ENCODE peak calls at places on chromosomes 13 and 19, in six cellular contexts. One of them, this sample, is unnamed.
A peak's percentile ranks its signal among the peaks of the same experiment; 100 is the strongest.

GRCh38 chr19:7943444-7944176 is at the start of gene TIMM44:
- DNase-seq in A549: peak; percentile 98
- DNase-seq in BE2C: peak; percentile 99
- DNase-seq in CD4-positive, CD25-positive, alpha-beta regulatory T cell: peak; percentile 100
- DNase-seq in right cardiac atrium: peak; percentile 99
- DNase-seq in endodermal cell: peak; percentile 99
- DNase-seq in this sample: peak; percentile 100

GRCh38 chr19:48637948-48638830 is 1.0 kb upstream of the DBP start:
- DNase-seq in right cardiac atrium: peak; percentile 91
- DNase-seq in A549: peak; percentile 98
- DNase-seq in BE2C: peak; percentile 83
- DNase-seq in endodermal cell: peak; percentile 96
- DNase-seq in CD4-positive, CD25-positive, alpha-beta regulatory T cell: peak; percentile 96
- DNase-seq in this sample: peak; percentile 76

GRCh38 chr19:19562665-19563347 is 24.7 kb downstream of the CILP2 start:
- DNase-seq in BE2C: no peak
- DNase-seq in A549: no peak
- DNase-seq in right cardiac atrium: no peak
- DNase-seq in endodermal cell: peak; percentile 69
- DNase-seq in CD4-positive, CD25-positive, alpha-beta regulatory T cell: peak; percentile 59
- DNase-seq in this sample: no peak

GRCh38 chr13:100394005-100394695 is 194.4 kb downstream of the GGACT start:
- DNase-seq in BE2C: no peak
- DNase-seq in A549: peak; percentile 9
- DNase-seq in endodermal cell: no peak
- DNase-seq in CD4-positive, CD25-positive, alpha-beta regulatory T cell: peak; percentile 73
- DNase-seq in right cardiac atrium: no peak
- DNase-seq in this sample: no peak

GRCh38 chr13:21879263-21879914 is 208.5 kb downstream of the FGF9 start:
- DNase-seq in right cardiac atrium: no peak
- DNase-seq in CD4-positive, CD25-positive, alpha-beta regulatory T cell: peak; percentile 1
- DNase-seq in A549: peak; percentile 4
- DNase-seq in endodermal cell: no peak
- DNase-seq in BE2C: no peak
- DNase-seq in this sample: no peak

GRCh38 chr13:108816381-108816780 is 187.0 kb downstream of the MYO16 start:
- DNase-seq in BE2C: no peak
- DNase-seq in endodermal cell: no peak
- DNase-seq in right cardiac atrium: no peak
- DNase-seq in CD4-positive, CD25-positive, alpha-beta regulatory T cell: no peak
- DNase-seq in A549: no peak
- DNase-seq in this sample: no peak

GRCh38 chr19:44512326-44513298 is 12.3 kb upstream of the ZNF180 start:
- DNase-seq in BE2C: peak; percentile 49
- DNase-seq in CD4-positive, CD25-positive, alpha-beta regulatory T cell: no peak
- DNase-seq in endodermal cell: peak; percentile 94
- DNase-seq in A549: peak; percentile 79
- DNase-seq in right cardiac atrium: peak; percentile 56
- DNase-seq in this sample: peak; percentile 61

GRCh38 chr19:8488351-8488750 is 14.1 kb downstream of the PRAM1 start:
- DNase-seq in CD4-positive, CD25-positive, alpha-beta regulatory T cell: no peak
- DNase-seq in A549: no peak
- DNase-seq in right cardiac atrium: no peak
- DNase-seq in endodermal cell: no peak
- DNase-seq in BE2C: no peak
- DNase-seq in this sample: no peak

GRCh38 chr13:21229241-21230024 is 53.0 kb downstream of the MRPL57 start:
- DNase-seq in A549: no peak
- DNase-seq in right cardiac atrium: no peak
- DNase-seq in CD4-positive, CD25-positive, alpha-beta regulatory T cell: no peak
- DNase-seq in endodermal cell: no peak
- DNase-seq in BE2C: no peak
- DNase-seq in this sample: no peak

GRCh38 chr13:33191425-33192221 is 93.9 kb downstream of the STARD13 start:
- DNase-seq in A549: no peak
- DNase-seq in BE2C: peak; percentile 70
- DNase-seq in endodermal cell: no peak
- DNase-seq in right cardiac atrium: no peak
- DNase-seq in CD4-positive, CD25-positive, alpha-beta regulatory T cell: no peak
- DNase-seq in this sample: no peak

GRCh38 chr19:14507704-14508246 is 10.4 kb downstream of the DNAJB1 start:
- DNase-seq in right cardiac atrium: peak; percentile 36
- DNase-seq in A549: peak; percentile 89
- DNase-seq in endodermal cell: no peak
- DNase-seq in BE2C: no peak
- DNase-seq in CD4-positive, CD25-positive, alpha-beta regulatory T cell: no peak
- DNase-seq in this sample: peak; percentile 65

GRCh38 chr13:38763446-38764381 is 76.8 kb downstream of the FREM2 start:
- DNase-seq in A549: peak; percentile 13
- DNase-seq in right cardiac atrium: no peak
- DNase-seq in endodermal cell: peak; percentile 70
- DNase-seq in BE2C: peak; percentile 22
- DNase-seq in CD4-positive, CD25-positive, alpha-beta regulatory T cell: peak; percentile 1
- DNase-seq in this sample: peak; percentile 23

GRCh38 chr13:94415484-94415883 is 64.0 kb downstream of the DCT start:
- DNase-seq in BE2C: no peak
- DNase-seq in right cardiac atrium: no peak
- DNase-seq in A549: no peak
- DNase-seq in endodermal cell: no peak
- DNase-seq in CD4-positive, CD25-positive, alpha-beta regulatory T cell: no peak
- DNase-seq in this sample: no peak

GRCh38 chr13:51681037-51681678 is 96.9 kb downstream of the WDFY2 start:
- DNase-seq in CD4-positive, CD25-positive, alpha-beta regulatory T cell: peak; percentile 26
- DNase-seq in right cardiac atrium: no peak
- DNase-seq in endodermal cell: no peak
- DNase-seq in A549: peak; percentile 51
- DNase-seq in BE2C: no peak
- DNase-seq in this sample: peak; percentile 83

GRCh38 chr13:104823709-104824108 is 1711.8 kb downstream of the EFNB2 start:
- DNase-seq in BE2C: no peak
- DNase-seq in CD4-positive, CD25-positive, alpha-beta regulatory T cell: no peak
- DNase-seq in A549: no peak
- DNase-seq in right cardiac atrium: no peak
- DNase-seq in endodermal cell: no peak
- DNase-seq in this sample: no peak

GRCh38 chr13:114313061-114313860 is 1.0 kb upstream of the CHAMP1 start:
- DNase-seq in endodermal cell: no peak
- DNase-seq in CD4-positive, CD25-positive, alpha-beta regulatory T cell: peak; percentile 59
- DNase-seq in A549: peak; percentile 11
- DNase-seq in right cardiac atrium: peak; percentile 47
- DNase-seq in BE2C: no peak
- DNase-seq in this sample: no peak

GRCh38 chr13:28077231-28077630 is 23.1 kb downstream of the FLT3 start:
- DNase-seq in CD4-positive, CD25-positive, alpha-beta regulatory T cell: no peak
- DNase-seq in A549: no peak
- DNase-seq in endodermal cell: no peak
- DNase-seq in BE2C: no peak
- DNase-seq in right cardiac atrium: no peak
- DNase-seq in this sample: no peak

GRCh38 chr19:17183858-17184271 is 31.3 kb upstream of the USE1 start:
- DNase-seq in CD4-positive, CD25-positive, alpha-beta regulatory T cell: peak; percentile 58
- DNase-seq in right cardiac atrium: no peak
- DNase-seq in BE2C: no peak
- DNase-seq in endodermal cell: no peak
- DNase-seq in A549: no peak
- DNase-seq in this sample: no peak

GRCh38 chr19:364496-365287 is 20.1 kb upstream of the MIER2 start:
- DNase-seq in right cardiac atrium: peak; percentile 18
- DNase-seq in BE2C: no peak
- DNase-seq in A549: no peak
- DNase-seq in CD4-positive, CD25-positive, alpha-beta regulatory T cell: no peak
- DNase-seq in endodermal cell: peak; percentile 26
- DNase-seq in this sample: no peak

GRCh38 chr19:7494416-7495098 is 5.7 kb upstream of the PEX11G start:
- DNase-seq in endodermal cell: no peak
- DNase-seq in right cardiac atrium: peak; percentile 89
- DNase-seq in BE2C: no peak
- DNase-seq in A549: no peak
- DNase-seq in CD4-positive, CD25-positive, alpha-beta regulatory T cell: no peak
- DNase-seq in this sample: peak; percentile 85

GRCh38 chr13:26999499-26999898 is 172.1 kb downstream of the USP12 start:
- DNase-seq in endodermal cell: no peak
- DNase-seq in BE2C: no peak
- DNase-seq in right cardiac atrium: no peak
- DNase-seq in A549: no peak
- DNase-seq in CD4-positive, CD25-positive, alpha-beta regulatory T cell: no peak
- DNase-seq in this sample: no peak

GRCh38 chr13:46544208-46544607 is 8.8 kb upstream of the LRCH1 start:
- DNase-seq in BE2C: no peak
- DNase-seq in CD4-positive, CD25-positive, alpha-beta regulatory T cell: no peak
- DNase-seq in A549: no peak
- DNase-seq in endodermal cell: no peak
- DNase-seq in right cardiac atrium: no peak
- DNase-seq in this sample: no peak

GRCh38 chr13:99657848-99658265 is 156.6 kb downstream of the TM9SF2 start:
- DNase-seq in A549: peak; percentile 48
- DNase-seq in right cardiac atrium: peak; percentile 70
- DNase-seq in BE2C: no peak
- DNase-seq in endodermal cell: peak; percentile 86
- DNase-seq in CD4-positive, CD25-positive, alpha-beta regulatory T cell: no peak
- DNase-seq in this sample: no peak

DNA sequence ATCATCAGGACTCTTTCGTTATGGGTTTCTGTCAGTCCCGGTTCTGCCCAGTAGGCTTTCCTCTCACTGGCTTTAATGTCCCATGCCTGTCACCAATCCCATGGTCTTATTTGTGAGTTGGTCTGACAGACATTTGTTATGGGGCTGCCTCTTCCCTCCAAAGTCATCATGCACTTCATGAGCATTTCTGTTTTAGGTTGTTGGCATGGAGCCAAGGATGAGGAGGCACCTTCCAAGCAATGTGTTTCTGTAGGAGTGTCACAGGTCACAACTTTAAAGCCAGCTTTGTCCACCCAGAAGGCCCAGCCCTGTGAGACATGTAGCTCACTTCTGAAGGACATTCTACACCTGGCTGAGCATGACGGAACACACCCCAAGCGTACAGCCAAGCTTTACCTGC is 8.5 kb downstream of the ZNF17 start:
- DNase-seq in BE2C: no peak
- DNase-seq in CD4-positive, CD25-positive, alpha-beta regulatory T cell: no peak
- DNase-seq in A549: no peak
- DNase-seq in right cardiac atrium: no peak
- DNase-seq in endodermal cell: no peak
- DNase-seq in this sample: no peak
- H3K4me3 ChIP-seq in BE2C: no peak overlapping the region
- H3K4me3 ChIP-seq in CD4-positive, CD25-positive, alpha-beta regulatory T cell: no peak overlapping the region
- H3K4me3 ChIP-seq in A549: no peak overlapping the region
- H3K4me3 ChIP-seq in right cardiac atrium: no peak overlapping the region
- H3K4me3 ChIP-seq in endodermal cell: no peak overlapping the region
- H3K4me3 ChIP-seq in this sample: no peak overlapping the region

GRCh38 chr13:75770164-75771145 is 134.3 kb downstream of the LMO7 start:
- DNase-seq in BE2C: no peak
- DNase-seq in A549: no peak
- DNase-seq in right cardiac atrium: no peak
- DNase-seq in endodermal cell: no peak
- DNase-seq in CD4-positive, CD25-positive, alpha-beta regulatory T cell: no peak
- DNase-seq in this sample: no peak

GRCh38 chr13:75769141-75769905 is 133.2 kb downstream of the LMO7 start:
- DNase-seq in A549: no peak
- DNase-seq in CD4-positive, CD25-positive, alpha-beta regulatory T cell: no peak
- DNase-seq in BE2C: peak; percentile 15
- DNase-seq in endodermal cell: no peak
- DNase-seq in right cardiac atrium: no peak
- DNase-seq in this sample: no peak

GRCh38 chr13:75771818-75772217 is 135.7 kb downstream of the LMO7 start:
- DNase-seq in A549: peak; percentile 61
- DNase-seq in endodermal cell: no peak
- DNase-seq in BE2C: no peak
- DNase-seq in right cardiac atrium: no peak
- DNase-seq in CD4-positive, CD25-positive, alpha-beta regulatory T cell: no peak
- DNase-seq in this sample: peak; percentile 83

GRCh38 chr13:75776550-75776949 is 140.4 kb downstream of the LMO7 start:
- DNase-seq in CD4-positive, CD25-positive, alpha-beta regulatory T cell: no peak
- DNase-seq in endodermal cell: no peak
- DNase-seq in right cardiac atrium: no peak
- DNase-seq in A549: no peak
- DNase-seq in BE2C: no peak
- DNase-seq in this sample: no peak

GRCh38 chr13:75774176-75774575 is 138.0 kb downstream of the LMO7 start:
- DNase-seq in CD4-positive, CD25-positive, alpha-beta regulatory T cell: no peak
- DNase-seq in A549: no peak
- DNase-seq in BE2C: no peak
- DNase-seq in endodermal cell: no peak
- DNase-seq in right cardiac atrium: no peak
- DNase-seq in this sample: no peak
- H3K4me3 ChIP-seq in CD4-positive, CD25-positive, alpha-beta regulatory T cell: no peak overlapping the region
- H3K4me3 ChIP-seq in A549: no peak overlapping the region
- H3K4me3 ChIP-seq in BE2C: no peak overlapping the region
- H3K4me3 ChIP-seq in endodermal cell: no peak overlapping the region
- H3K4me3 ChIP-seq in right cardiac atrium: no peak overlapping the region
- H3K4me3 ChIP-seq in this sample: no peak overlapping the region

GRCh38 chr19:10228925-10229324 is 2.2 kb downstream of the S1PR2 start:
- DNase-seq in right cardiac atrium: no peak
- DNase-seq in A549: peak; percentile 53
- DNase-seq in endodermal cell: peak; percentile 77
- DNase-seq in CD4-positive, CD25-positive, alpha-beta regulatory T cell: peak; percentile 68
- DNase-seq in BE2C: peak; percentile 62
- DNase-seq in this sample: no peak

GRCh38 chr19:10226376-10227214 is 4.5 kb downstream of the S1PR2 start:
- DNase-seq in BE2C: no peak
- DNase-seq in A549: no peak
- DNase-seq in CD4-positive, CD25-positive, alpha-beta regulatory T cell: no peak
- DNase-seq in right cardiac atrium: peak; percentile 95
- DNase-seq in endodermal cell: no peak
- DNase-seq in this sample: no peak

GRCh38 chr19:10227215-10227971 is 3.7 kb downstream of the S1PR2 start:
- DNase-seq in right cardiac atrium: peak; percentile 87
- DNase-seq in CD4-positive, CD25-positive, alpha-beta regulatory T cell: no peak
- DNase-seq in BE2C: no peak
- DNase-seq in A549: no peak
- DNase-seq in endodermal cell: peak; percentile 72
- DNase-seq in this sample: no peak

GRCh38 chr19:10230155-10230903 is 802 bp downstream of the S1PR2 start:
- DNase-seq in A549: no peak
- DNase-seq in BE2C: peak; percentile 30
- DNase-seq in right cardiac atrium: peak; percentile 90
- DNase-seq in endodermal cell: peak; percentile 87
- DNase-seq in CD4-positive, CD25-positive, alpha-beta regulatory T cell: peak; percentile 58
- DNase-seq in this sample: no peak

DNA sequence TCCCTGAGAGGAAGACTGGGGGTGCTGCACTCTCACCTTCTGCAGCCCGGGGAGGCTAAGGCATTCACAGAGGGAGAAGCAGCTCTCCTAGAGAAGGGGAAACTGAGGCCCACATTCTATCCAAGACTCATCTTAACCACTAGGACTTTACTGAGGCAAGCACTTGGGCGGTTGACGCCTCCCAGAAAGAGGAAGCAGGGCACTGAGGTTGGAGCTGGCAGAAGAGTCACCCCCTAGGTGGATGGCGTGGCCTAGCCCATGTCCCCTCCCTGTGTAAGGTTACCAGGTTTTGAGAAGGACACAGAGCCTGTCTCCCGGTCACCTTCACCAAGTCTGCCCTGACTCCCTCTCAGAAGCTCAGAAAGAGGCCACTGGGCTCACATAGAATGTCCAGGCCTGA is 2.7 kb downstream of the S1PR2 start:
- DNase-seq in right cardiac atrium: no peak
- DNase-seq in CD4-positive, CD25-positive, alpha-beta regulatory T cell: no peak
- DNase-seq in endodermal cell: no peak
- DNase-seq in BE2C: no peak
- DNase-seq in A549: no peak
- DNase-seq in this sample: no peak
- H3K4me3 ChIP-seq in right cardiac atrium: no peak overlapping the region
- H3K4me3 ChIP-seq in CD4-positive, CD25-positive, alpha-beta regulatory T cell: no peak overlapping the region
- H3K4me3 ChIP-seq in endodermal cell: no peak overlapping the region
- H3K4me3 ChIP-seq in BE2C: no peak overlapping the region
- H3K4me3 ChIP-seq in A549: no peak overlapping the region
- H3K4me3 ChIP-seq in this sample: no peak overlapping the region

GRCh38 chr19:38830039-38830733 is 1.4 kb downstream of the ECH1 start:
- DNase-seq in right cardiac atrium: no peak
- DNase-seq in BE2C: no peak
- DNase-seq in endodermal cell: no peak
- DNase-seq in CD4-positive, CD25-positive, alpha-beta regulatory T cell: no peak
- DNase-seq in A549: no peak
- DNase-seq in this sample: no peak
- H3K4me3 ChIP-seq in right cardiac atrium: no peak overlapping the region
- H3K4me3 ChIP-seq in BE2C: no peak overlapping the region
- H3K4me3 ChIP-seq in endodermal cell: no peak overlapping the region
- H3K4me3 ChIP-seq in CD4-positive, CD25-positive, alpha-beta regulatory T cell: peak overlapping the region; percentile 94
- H3K4me3 ChIP-seq in A549: no peak overlapping the region
- H3K4me3 ChIP-seq in this sample: no peak overlapping the region